ENCODE peak calls at places on chromosomes 13 and 19, in nine cellular contexts. F is breast epithelium, M is prostate gland, Y is lung, I is endodermal cell, Z is astrocyte of the spinal cord, J is NB4, Q is HL-60, G is adrenal gland. B is an unnamed sample.

GRCh38 chr19:45016388-45017314 is 15.4 kb downstream of the RELB start:
- DNase-seq in F (peak; percentile 66), J (peak; percentile 70), Y (peak; percentile 66), Z (peak; percentile 71), I (peak; percentile 92), G (peak; percentile 80), M (peak; percentile 79), Q (peak; percentile 76), B (peak; percentile 64)

GRCh38 chr19:1001538-1002166 is 1.4 kb downstream of the GRIN3B start:
- DNase-seq in Q (peak; percentile 44), F (no peak), Y (peak; percentile 56), G (peak; percentile 49), J (peak; percentile 50), Z (no peak), M (no peak), I (peak; percentile 90), B (no peak)

GRCh38 chr13:21671793-21672680 is 1.2 kb downstream of the FGF9 start:
- DNase-seq in M (no peak), Y (no peak), J (no peak), Z (no peak), Q (no peak), I (peak; percentile 49), F (no peak), G (no peak), B (no peak)

GRCh38 chr19:50427997-50428425 is 4.7 kb upstream of the MYBPC2 start:
- DNase-seq in G (peak; percentile 86), Y (peak; percentile 86), F (peak; percentile 88), Q (peak; percentile 96), M (peak; percentile 74), I (peak; percentile 91), J (no peak), Z (peak; percentile 72), B (no peak)

GRCh38 chr19:44356383-44357111 is at the start of gene ZNF112:
- DNase-seq in I (peak; percentile 96), M (peak; percentile 95), Q (peak; percentile 68), J (no peak), Y (peak; percentile 92), F (peak; percentile 85), G (peak; percentile 88), Z (peak; percentile 91), B (peak; percentile 80)

GRCh38 chr13:66074018-66074615 is 1156.0 kb downstream of the PCDH9 start:
- DNase-seq in F (no peak), G (no peak), I (no peak), Y (no peak), Q (no peak), Z (no peak), M (no peak), J (no peak), B (no peak)

GRCh38 chr19:29967623-29968022 is 25.6 kb downstream of the URI1 start:
- DNase-seq in Z (peak; percentile 43), F (no peak), J (peak; percentile 18), Y (no peak), Q (peak; percentile 75), I (no peak), G (peak; percentile 24), M (no peak), B (peak; percentile 26)

GRCh38 chr13:33349314-33349995 is 63.9 kb upstream of the STARD13 start:
- DNase-seq in J (no peak), G (peak; percentile 30), F (no peak), Z (no peak), Q (no peak), Y (no peak), M (no peak), I (peak; percentile 68), B (no peak)

GRCh38 chr13:30196025-30196424 is 111.3 kb downstream of the KATNAL1 start:
- DNase-seq in F (no peak), Q (no peak), G (no peak), J (no peak), Z (peak; percentile 87), M (no peak), Y (no peak), I (peak; percentile 89), B (no peak)

GRCh38 chr19:6262519-6262918 is 17.3 kb downstream of the MLLT1 start:
- DNase-seq in Q (no peak), F (no peak), J (no peak), G (no peak), Z (no peak), I (no peak), Y (no peak), M (no peak), B (no peak)

GRCh38 chr19:54418030-54418929 is 3.0 kb downstream of the TTYH1 start:
- DNase-seq in F (no peak), Q (peak; percentile 74), I (peak; percentile 68), Z (no peak), G (peak; percentile 47), Y (no peak), M (no peak), J (peak; percentile 70), B (no peak)

GRCh38 chr13:22740264-22740663 is 440.5 kb upstream of the SGCG start:
- DNase-seq in Z (no peak), Q (no peak), Y (no peak), F (no peak), M (no peak), I (peak; percentile 64), G (no peak), J (peak; percentile 42), B (no peak)

GRCh38 chr13:113800576-113800926 is 41.5 kb downstream of the TMEM255B start:
- DNase-seq in G (no peak), M (no peak), Q (no peak), Z (no peak), F (no peak), Y (no peak), I (no peak), J (no peak), B (no peak)

GRCh38 chr13:27476943-27477681 is 26.7 kb upstream of the MTIF3 start:
- DNase-seq in Q (peak; percentile 24), Z (peak; percentile 47), I (no peak), Y (no peak), G (no peak), J (peak; percentile 25), M (no peak), F (no peak), B (no peak)

DNA sequence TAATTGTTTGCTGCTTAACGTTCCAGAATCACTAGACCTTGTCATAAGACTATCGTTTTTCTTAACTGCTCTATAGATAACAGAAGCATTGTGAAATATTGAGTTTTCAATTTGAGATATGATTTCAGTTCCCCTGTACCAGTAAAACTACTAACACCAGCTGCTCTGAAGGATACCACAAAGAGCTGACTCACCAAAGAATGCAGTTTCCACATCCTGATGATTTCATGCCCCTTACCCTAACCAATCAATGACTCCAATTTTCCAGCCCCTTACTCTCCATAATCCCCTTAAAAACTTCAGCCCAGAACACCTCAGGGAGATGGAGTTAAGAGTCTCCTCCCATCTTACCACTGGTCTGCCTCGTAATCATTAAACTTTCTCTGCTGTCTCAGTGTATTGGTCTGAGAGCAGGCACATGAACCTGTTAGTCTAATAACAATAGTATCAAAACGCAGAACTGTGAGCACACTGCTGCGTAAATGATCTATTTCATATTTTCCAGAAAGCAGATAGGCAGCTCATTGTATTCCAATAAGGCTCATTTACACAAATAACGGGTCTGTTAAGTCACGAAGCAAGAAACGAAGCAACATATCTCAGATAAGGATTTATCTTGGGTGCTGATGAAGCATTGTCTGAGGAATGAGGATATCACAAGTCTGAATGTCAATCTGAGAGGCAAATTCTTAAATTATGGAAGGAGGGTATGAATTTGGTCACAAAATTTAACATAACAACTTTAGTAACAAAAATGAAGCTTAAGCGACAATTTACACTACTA is 14.1 kb upstream of the CCNA1 start:
- DNase-seq in Z (peak; percentile 73), Y (no peak), M (no peak), G (peak; percentile 18), J (peak; percentile 97), I (peak; percentile 48), F (no peak), Q (peak; percentile 82), B (no peak)
- H3K4me3 ChIP-seq in Z (no peak overlapping the region), Y (no peak overlapping the region), M (no peak overlapping the region), G (peak overlapping the region; percentile 24), J (peak overlapping the region; percentile 60), I (peak overlapping the region; percentile 32), F (no peak overlapping the region), Q (no peak overlapping the region), B (no peak overlapping the region)

GRCh38 chr13:101783554-101783953 is 331.1 kb downstream of the ITGBL1 start:
- DNase-seq in G (no peak), Z (no peak), Y (no peak), M (no peak), I (no peak), F (no peak), Q (no peak), J (no peak), B (no peak)

GRCh38 chr13:101784313-101784712 is 331.8 kb downstream of the ITGBL1 start:
- DNase-seq in F (no peak), Q (no peak), J (no peak), Y (no peak), G (no peak), Z (no peak), M (no peak), I (no peak), B (no peak)

DNA sequence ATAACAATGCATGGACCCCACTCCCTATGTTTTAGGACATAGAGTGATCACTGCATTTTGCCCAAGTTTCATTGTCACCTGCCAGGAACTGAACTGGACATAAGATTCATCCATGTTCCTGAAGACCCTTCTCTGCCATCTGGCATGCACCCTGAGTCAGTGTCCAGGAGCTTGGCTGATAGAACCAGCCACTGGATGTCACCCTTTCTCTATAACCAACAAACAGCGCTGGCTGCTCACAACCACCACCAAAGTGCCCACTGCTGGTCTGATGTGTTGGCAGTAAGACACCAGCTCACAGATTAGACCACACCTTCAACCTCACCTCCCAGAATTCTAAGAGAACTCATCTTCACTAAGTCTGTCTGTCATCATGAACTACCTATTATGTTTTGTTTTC is 333.4 kb downstream of the ITGBL1 start:
- DNase-seq in F (no peak), Q (peak; percentile 7), G (no peak), I (peak; percentile 85), Y (no peak), Z (peak; percentile 41), J (peak; percentile 36), M (no peak), B (no peak)
- TF ChIP-seq CTCF in F (no peak), Q (no peak), G (no peak), I (peak; percentile 84), Y (no peak), Z (peak; percentile 64), J (peak; percentile 16), M (no peak), B (peak; percentile 33)

DNA sequence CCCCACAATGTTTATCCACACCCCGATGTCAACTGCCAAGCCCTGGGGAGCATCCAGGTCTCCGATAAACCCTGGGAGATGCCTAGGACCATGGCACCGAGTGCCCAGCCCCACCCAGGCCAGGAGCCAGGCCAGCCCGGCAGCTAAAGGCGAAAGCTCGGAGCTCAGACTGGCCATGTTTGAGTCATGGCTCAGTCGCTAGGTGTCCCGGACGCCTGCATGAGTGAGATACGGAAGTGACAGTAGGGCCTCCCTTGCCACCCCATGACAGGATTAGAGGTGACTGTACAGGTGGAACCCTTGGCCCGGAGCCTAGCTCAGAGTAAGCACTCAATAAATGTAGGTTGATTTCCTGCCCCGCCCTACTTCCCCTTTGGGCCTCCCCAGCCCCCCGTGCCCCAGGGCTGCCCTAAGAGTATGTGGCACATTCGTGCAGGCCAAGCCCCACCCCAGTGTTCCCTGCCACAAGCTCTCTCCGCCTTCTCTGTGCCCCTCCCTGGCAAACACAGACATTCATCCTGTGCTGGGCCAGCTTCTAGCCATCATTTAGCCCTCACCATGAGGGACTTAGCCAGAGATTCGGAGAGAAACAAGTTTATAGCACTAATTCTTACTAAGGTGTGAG is 5.8 kb upstream of the TPM4 start:
- DNase-seq in F (peak; percentile 91), Y (peak; percentile 88), J (peak; percentile 77), I (peak; percentile 37), Q (peak; percentile 82), M (peak; percentile 92), G (peak; percentile 58), Z (no peak), B (no peak)
- H3K4me3 ChIP-seq in F (peak overlapping the region; percentile 80), Y (no peak overlapping the region), J (peak overlapping the region; percentile 21), I (no peak overlapping the region), Q (no peak overlapping the region), M (peak overlapping the region; percentile 18), G (no peak overlapping the region), Z (no peak overlapping the region), B (no peak overlapping the region)

GRCh38 chr13:42883771-42884170 is 102.4 kb downstream of the FAM216B start:
- DNase-seq in Y (no peak), Q (no peak), I (peak; percentile 56), J (peak; percentile 33), F (no peak), G (peak; percentile 62), M (peak; percentile 39), Z (peak; percentile 51), B (peak; percentile 68)
- TF ChIP-seq CTCF in Y (no peak), Q (no peak), I (peak; percentile 37), J (no peak), F (no peak), G (peak; percentile 58), M (peak; percentile 39), Z (peak; percentile 14), B (peak; percentile 80)